ENCODE peak calls at places on chromosomes 3 and 15, in five cellular contexts. G, L, P, C and A are unnamed samples.

GRCh38 chr3:42847731-42848130 is 27.9 kb downstream of the CYP8B1 start:
- DNase-seq in L (no peak), G (no peak), P (no peak), C (no peak), A (no peak)

GRCh38 chr3:16633948-16634347 is 28.7 kb upstream of the DAZL start:
- DNase-seq in P (no peak), G (peak), L (no peak), C (no peak), A (no peak)

GRCh38 chr3:14082108-14082657 is 42.5 kb downstream of the CHCHD4 start:
- DNase-seq in C (no peak), P (no peak), G (no peak), L (no peak), A (no peak)

GRCh38 chr3:129633751-129634481 is 27.4 kb upstream of the PLXND1 start:
- DNase-seq in L (no peak), P (no peak), C (no peak), G (no peak), A (no peak)

GRCh38 chr3:53890726-53891499 is 746 bp downstream of the SELENOK start:
- DNase-seq in C (peak), L (peak), G (peak), P (peak), A (no peak)

GRCh38 chr15:80923668-80924067 is 66.0 kb downstream of the MESD start:
- DNase-seq in L (no peak), G (no peak), P (no peak), C (peak), A (no peak)

GRCh38 chr3:169627789-169628188 is 35.7 kb downstream of the MECOM start:
- DNase-seq in G (no peak), P (no peak), L (no peak), C (no peak), A (no peak)

GRCh38 chr3:172044833-172045585 is 5.6 kb downstream of the FNDC3B start:
- DNase-seq in G (no peak), L (no peak), C (no peak), P (no peak), A (no peak)

GRCh38 chr3:132789959-132790358 is 67.8 kb upstream of the NPHP3 start:
- DNase-seq in C (no peak), P (no peak), L (no peak), G (no peak), A (no peak)